ENCODE peak calls at places on chromosomes 6 and 20, in seven cellular contexts. I, O, M, R, F, E and X are unnamed samples.

GRCh38 chr6:149477544-149477943 is 7.3 kb downstream of the ZC3H12D start:
- DNase-seq in F (no peak), R (no peak), O (no peak), E (no peak), I (no peak), M (no peak), X (no peak)

GRCh38 chr20:63333241-63333836 is 27.8 kb downstream of the CHRNA4 start:
- DNase-seq in I (no peak), O (no peak), E (no peak), M (peak), F (no peak), R (no peak), X (no peak)

GRCh38 chr6:30840084-30840921 is 44.0 kb upstream of the DDR1 start:
- DNase-seq in I (no peak), F (no peak), O (no peak), E (no peak), M (no peak), R (no peak), X (no peak)

GRCh38 chr20:45450097-45450818 is 19.3 kb upstream of the WFDC2 start:
- DNase-seq in O (no peak), M (peak), E (no peak), R (no peak), I (no peak), F (peak), X (peak)

GRCh38 chr20:32017711-32018251 is 7.5 kb downstream of the CCM2L start:
- DNase-seq in O (no peak), R (no peak), E (peak), I (no peak), M (peak), F (no peak), X (no peak)

GRCh38 chr20:52289956-52290355 is 98.4 kb upstream of the ZFP64 start:
- DNase-seq in M (no peak), F (no peak), E (no peak), O (no peak), R (no peak), I (no peak), X (no peak)

GRCh38 chr20:59812286-59813125 is 120.9 kb downstream of the SYCP2 start:
- DNase-seq in E (peak), I (no peak), R (no peak), O (no peak), F (no peak), M (no peak), X (no peak)

GRCh38 chr6:51120016-51120415 is 301.3 kb downstream of the TFAP2B start:
- DNase-seq in F (no peak), O (no peak), R (no peak), I (no peak), M (no peak), E (no peak), X (no peak)

GRCh38 chr6:34484899-34485298 is 19.0 kb downstream of the PACSIN1 start:
- DNase-seq in F (no peak), I (no peak), O (no peak), E (peak), M (peak), R (no peak), X (no peak)

GRCh38 chr6:1310628-1311399 is 1.1 kb upstream of the FOXQ1 start:
- DNase-seq in F (no peak), R (peak), E (no peak), M (peak), I (no peak), O (no peak), X (no peak)

GRCh38 chr6:45617441-45617840 is 239.7 kb upstream of the SUPT3H start:
- DNase-seq in I (no peak), M (peak), E (no peak), F (peak), R (no peak), O (no peak), X (peak)

GRCh38 chr6:109349419-109349987 is 32.8 kb downstream of the CD164 start:
- DNase-seq in F (peak), E (no peak), O (peak), I (no peak), M (peak), R (peak), X (peak)

GRCh38 chr20:33843854-33844253 is 32.7 kb downstream of the CHMP4B start:
- DNase-seq in E (peak), I (no peak), O (no peak), R (no peak), M (no peak), F (peak), X (no peak)

GRCh38 chr6:110216140-110216539 is 35.9 kb downstream of the CDC40 start:
- DNase-seq in R (no peak), M (no peak), O (no peak), F (no peak), I (no peak), E (no peak), X (no peak)

GRCh38 chr6:3259491-3259958 is 778 bp downstream of the PSMG4 start:
- DNase-seq in M (peak), E (peak), R (no peak), I (no peak), F (peak), O (no peak), X (no peak)

GRCh38 chr6:35343835-35344550 is 1.6 kb downstream of the PPARD start:
- DNase-seq in E (no peak), M (no peak), I (no peak), O (no peak), F (peak), R (no peak), X (no peak)

GRCh38 chr6:154187203-154187602 is 148.2 kb downstream of the OPRM1 start:
- DNase-seq in F (no peak), O (no peak), I (no peak), M (no peak), R (no peak), E (no peak), X (no peak)

GRCh38 chr20:58716476-58717277 is 24.1 kb downstream of the NPEPL1 start:
- DNase-seq in E (peak), I (no peak), O (no peak), R (peak), M (no peak), F (no peak), X (no peak)

GRCh38 chr6:42295688-42296087 is 78.0 kb upstream of the MRPS10 start:
- DNase-seq in F (no peak), O (no peak), R (no peak), I (no peak), E (no peak), M (no peak), X (no peak)

GRCh38 chr6:169386431-169387057 is 132.9 kb upstream of the THBS2 start:
- DNase-seq in M (no peak), E (no peak), I (no peak), O (peak), F (peak), R (no peak), X (peak)

GRCh38 chr6:147507162-147508072 is 1.1 kb upstream of the SAMD5 start:
- DNase-seq in E (no peak), I (no peak), O (no peak), F (peak), M (peak), R (peak), X (no peak)

GRCh38 chr6:79536969-79537747 is at the start of gene LCA5:
- DNase-seq in R (peak), M (peak), E (peak), O (peak), I (peak), F (peak), X (peak)

GRCh38 chr6:147078602-147079001 is 125.6 kb upstream of the STXBP5 start:
- DNase-seq in E (no peak), F (peak), R (no peak), M (no peak), I (no peak), O (no peak), X (peak)

GRCh38 chr6:53437557-53438202 is 88.9 kb upstream of the ELOVL5 start:
- DNase-seq in M (peak), F (peak), R (no peak), O (peak), I (no peak), E (no peak), X (peak)

GRCh38 chr20:14790771-14791517 is 453.5 kb upstream of the FLRT3 start:
- DNase-seq in I (no peak), F (peak), E (no peak), R (no peak), M (no peak), O (peak), X (peak)

GRCh38 chr20:39358052-39358451 is 395.9 kb downstream of the DHX35 start:
- DNase-seq in R (no peak), O (no peak), F (no peak), E (no peak), I (no peak), M (no peak), X (no peak)

DNA sequence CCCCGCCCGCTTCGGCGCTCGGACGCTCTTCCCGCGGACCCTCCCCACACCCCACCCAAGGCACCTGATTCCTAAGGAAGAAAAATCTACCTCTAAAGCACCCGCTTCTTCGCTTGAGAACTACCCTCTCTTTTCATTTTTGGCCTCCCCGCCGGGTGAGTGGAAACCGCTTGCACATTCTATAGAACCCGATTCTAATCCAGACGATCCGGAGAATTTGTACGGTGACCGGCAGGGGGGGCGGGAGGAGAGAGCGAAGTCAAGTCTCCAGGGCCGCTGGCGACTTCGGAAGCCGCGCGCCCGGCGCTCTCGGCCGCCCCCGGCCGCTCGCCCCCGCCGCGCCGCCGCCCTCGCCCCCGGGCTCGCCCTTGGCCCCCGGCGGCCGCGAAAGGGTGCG is at the start of gene RBM24:
- DNase-seq in F (peak), O (no peak), M (peak), E (no peak), R (peak), I (no peak), X (peak)
- TF ChIP-seq CTCF in F (peak), O (peak), M (peak), E (no peak), R (peak), I (peak), X (peak)

GRCh38 chr20:17556842-17557674 is 12.8 kb upstream of the DSTN start:
- DNase-seq in I (no peak), M (peak), E (no peak), O (no peak), R (peak), F (no peak), X (no peak)

GRCh38 chr20:17557675-17558006 is 12.2 kb upstream of the DSTN start:
- DNase-seq in I (no peak), F (peak), R (no peak), O (peak), E (no peak), M (peak), X (no peak)

GRCh38 chr20:17558941-17559304 is 11.0 kb upstream of the DSTN start:
- DNase-seq in I (no peak), R (no peak), F (no peak), E (no peak), O (no peak), M (no peak), X (no peak)

GRCh38 chr20:17558154-17558940 is 11.5 kb upstream of the DSTN start:
- DNase-seq in R (no peak), E (no peak), F (peak), M (peak), I (peak), O (peak), X (no peak)

GRCh38 chr20:17555106-17555505 is 14.8 kb upstream of the DSTN start:
- DNase-seq in M (no peak), E (no peak), F (no peak), I (no peak), R (no peak), O (no peak), X (no peak)
- H3K4me3 ChIP-seq in M (no peak), E (no peak), F (no peak), I (no peak), R (no peak), O (no peak), X (no peak)

GRCh38 chr20:23449400-23449799 is 3.3 kb downstream of the CST11 start:
- DNase-seq in O (no peak), F (peak), R (no peak), E (no peak), M (peak), I (no peak), X (no peak)
- TF ChIP-seq CTCF in O (no peak), F (no peak), R (no peak), E (no peak), M (no peak), I (no peak), X (no peak)

GRCh38 chr6:142088858-142089216 is 43.9 kb upstream of the GJE1 start:
- DNase-seq in R (no peak), O (peak), E (no peak), M (peak), I (no peak), F (peak), X (peak)
- H3K4me3 ChIP-seq in R (no peak), O (no peak), E (no peak), M (no peak), I (no peak), F (no peak), X (no peak)